ENCODE peak calls at places on chromosomes 2 and 18, in four cellular contexts. S, X, L and K are unnamed samples.

GRCh38 chr2:134504586-134505336 is 214.0 kb downstream of the TMEM163 start:
- DNase-seq in L (no peak), S (no peak), X (no peak), K (no peak)

GRCh38 chr2:212609499-212609898 is 70.9 kb upstream of the ERBB4 start:
- DNase-seq in L (no peak), S (no peak), X (no peak), K (peak)

GRCh38 chr2:224023188-224023587 is 15.9 kb downstream of the SERPINE2 start:
- DNase-seq in X (peak), S (peak), L (peak), K (peak)

GRCh38 chr18:49023938-49024341 is 73.2 kb upstream of the SMAD7 start:
- DNase-seq in X (no peak), L (no peak), S (no peak), K (no peak)

GRCh38 chr2:224350703-224351102 is 51.2 kb downstream of the FAM124B start:
- DNase-seq in L (no peak), X (no peak), S (no peak), K (no peak)

GRCh38 chr2:158239271-158239670 is 137.6 kb downstream of the UPP2 start:
- DNase-seq in L (no peak), S (no peak), X (no peak), K (no peak)

GRCh38 chr2:24768013-24768412 is 25.2 kb downstream of the PTRHD1 start:
- DNase-seq in X (no peak), L (no peak), S (no peak), K (no peak)

GRCh38 chr2:7987992-7988391 is 693.9 kb upstream of the ID2 start:
- DNase-seq in X (no peak), L (no peak), S (no peak), K (no peak)

GRCh38 chr2:19419211-19419880 is 60.9 kb upstream of the OSR1 start:
- DNase-seq in S (no peak), X (no peak), L (no peak), K (no peak)

GRCh38 chr2:74881176-74881575 is 47.2 kb downstream of the HK2 start:
- DNase-seq in X (no peak), L (no peak), S (no peak), K (no peak)